ENCODE peak calls at places on chromosomes 11 and 22, in five cellular contexts. A, K, Y, W and G are unnamed samples.

GRCh38 chr11:67465190-67465522 is 3.9 kb downstream of the TMEM134 start:
- DNase-seq in Y (no peak), K (no peak), W (no peak), A (no peak), G (no peak)

GRCh38 chr11:35237345-35237744 is 98.4 kb downstream of the CD44 start:
- DNase-seq in A (no peak), W (no peak), K (no peak), Y (no peak), G (no peak)

GRCh38 chr11:75654314-75654713 is 14.5 kb downstream of the MAP6 start:
- DNase-seq in W (no peak), K (no peak), Y (no peak), A (no peak), G (no peak)

GRCh38 chr22:30968015-30968923 is at the start of gene MORC2:
- DNase-seq in K (peak; percentile 75), W (no peak), Y (no peak), A (peak; percentile 64), G (peak; percentile 73)

GRCh38 chr22:21766933-21767462 is 31.4 kb upstream of the YPEL1 start:
- DNase-seq in A (no peak), W (no peak), K (peak; percentile 29), Y (no peak), G (no peak)

GRCh38 chr11:2837096-2837601 is 48.4 kb downstream of the CDKN1C start:
- DNase-seq in A (peak; percentile 80), K (peak; percentile 68), Y (peak; percentile 58), W (peak; percentile 82), G (peak; percentile 75)

GRCh38 chr11:111561801-111562325 is 21.3 kb downstream of the LAYN start:
- DNase-seq in A (no peak), W (no peak), Y (peak; percentile 76), K (no peak), G (peak; percentile 73)

GRCh38 chr22:40414306-40414705 is 43.9 kb downstream of the SGSM3 start:
- DNase-seq in A (no peak), W (no peak), K (no peak), Y (no peak), G (no peak)

GRCh38 chr11:6271598-6271997 is 12.0 kb downstream of the CCKBR start:
- DNase-seq in W (no peak), Y (no peak), A (no peak), K (no peak), G (no peak)

GRCh38 chr11:84558085-84558905 is 1068.8 kb downstream of the DLG2 start:
- DNase-seq in K (peak; percentile 31), W (no peak), A (peak; percentile 78), Y (peak; percentile 52), G (no peak)

GRCh38 chr11:46120711-46121327 is 435 bp downstream of the PHF21A start:
- DNase-seq in W (peak; percentile 35), Y (no peak), K (peak; percentile 41), A (peak; percentile 75), G (peak; percentile 97)

GRCh38 chr11:8650401-8650990 is 32.0 kb downstream of the TRIM66 start:
- DNase-seq in Y (peak; percentile 12), A (no peak), K (no peak), W (no peak), G (no peak)

GRCh38 chr22:48644997-48645396 is 1182.7 kb downstream of the BRD1 start:
- DNase-seq in A (no peak), W (no peak), K (no peak), Y (no peak), G (no peak)

GRCh38 chr11:31844351-31844750 is 33.2 kb upstream of the PAX6 start:
- DNase-seq in A (no peak), K (no peak), W (no peak), Y (no peak), G (no peak)

GRCh38 chr22:21921184-21921721 is 31.4 kb downstream of the PPM1F start:
- DNase-seq in A (no peak), Y (no peak), W (no peak), K (no peak), G (no peak)

GRCh38 chr11:113551645-113552044 is 76.4 kb upstream of the DRD2 start:
- DNase-seq in W (no peak), Y (no peak), K (no peak), A (no peak), G (no peak)

GRCh38 chr11:113549611-113550061 is 74.4 kb upstream of the DRD2 start:
- DNase-seq in Y (no peak), K (no peak), W (no peak), A (no peak), G (no peak)

GRCh38 chr11:113549061-113549460 is 73.9 kb upstream of the DRD2 start:
- DNase-seq in W (no peak), A (no peak), K (no peak), Y (no peak), G (no peak)

GRCh38 chr11:113552271-113552670 is 77.1 kb upstream of the DRD2 start:
- DNase-seq in Y (no peak), K (no peak), A (peak; percentile 54), W (no peak), G (no peak)

DNA sequence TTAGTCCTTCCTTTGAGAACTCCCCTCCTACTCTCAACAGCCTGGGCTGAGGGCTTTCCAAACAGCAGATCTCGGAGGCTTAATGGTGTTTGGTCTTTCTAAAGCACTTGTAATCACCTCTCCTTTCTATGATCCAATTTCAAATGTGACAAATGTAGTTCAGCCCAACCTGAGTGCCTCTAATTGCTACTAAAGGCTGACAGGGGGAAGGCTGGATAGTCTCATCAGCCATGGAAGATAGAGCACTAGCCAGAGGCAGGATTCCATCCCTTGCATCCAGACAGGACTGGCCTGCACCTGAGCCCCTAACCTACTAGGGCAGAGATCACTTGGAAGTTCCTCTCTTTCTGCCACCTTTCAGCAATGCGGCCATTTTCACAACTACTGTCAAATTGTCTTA is 75.0 kb upstream of the DRD2 start:
- DNase-seq in Y (no peak), K (no peak), W (no peak), A (no peak), G (no peak)
- H3K27ac ChIP-seq in Y (no peak overlapping the region), K (no peak overlapping the region), W (no peak overlapping the region), A (no peak overlapping the region), G (no peak overlapping the region)

GRCh38 chr11:1530686-1531256 is 41.3 kb downstream of the DUSP8 start:
- DNase-seq in W (no peak), Y (no peak), A (no peak), K (no peak), G (no peak)
- H3K4me1 ChIP-seq in W (peaks cover 53% of the 10 kb centered on the region), Y (peaks cover 3% of the 10 kb centered on the region), A (no peaks in the 10 kb centered on the region), K (peaks cover 15% of the 10 kb centered on the region), G (no peaks in the 10 kb centered on the region)

GRCh38 chr11:30326114-30326783 is 3.3 kb downstream of the ARL14EP start:
- DNase-seq in A (no peak), K (no peak), W (no peak), Y (no peak), G (no peak)

GRCh38 chr11:30322826-30323710 is at the start of gene ARL14EP:
- DNase-seq in A (peak; percentile 96), K (peak; percentile 94), W (peak; percentile 91), Y (peak; percentile 98), G (peak; percentile 93)

GRCh38 chr11:30326911-30327310 is 4.0 kb downstream of the ARL14EP start:
- DNase-seq in A (no peak), W (no peak), Y (no peak), K (no peak), G (no peak)

GRCh38 chr11:30321321-30321720 is 1.6 kb upstream of the ARL14EP start:
- DNase-seq in A (no peak), W (no peak), K (no peak), Y (no peak), G (no peak)

GRCh38 chr11:30322162-30322561 is 742 bp upstream of the ARL14EP start:
- DNase-seq in K (no peak), A (peak; percentile 13), W (no peak), Y (no peak), G (no peak)
- H3K27ac ChIP-seq in K (no peak overlapping the region), A (no peak overlapping the region), W (no peak overlapping the region), Y (no peak overlapping the region), G (no peak overlapping the region)

GRCh38 chr11:68825603-68826002 is 16.1 kb downstream of the CPT1A start:
- DNase-seq in W (no peak), A (no peak), Y (no peak), K (peak; percentile 90), G (no peak)
- H3K4me1 ChIP-seq in W (peaks cover 21% of the 10 kb centered on the region), A (no peaks in the 10 kb centered on the region), Y (no peaks in the 10 kb centered on the region), K (peaks cover 41% of the 10 kb centered on the region), G (no peaks in the 10 kb centered on the region)

GRCh38 chr11:34065505-34066203 is 14.1 kb downstream of the CAPRIN1 start:
- DNase-seq in K (no peak), Y (peak; percentile 41), A (no peak), W (no peak), G (no peak)
- H3K27ac ChIP-seq in K (no peak overlapping the region), Y (no peak overlapping the region), A (no peak overlapping the region), W (no peak overlapping the region), G (no peak overlapping the region)

DNA sequence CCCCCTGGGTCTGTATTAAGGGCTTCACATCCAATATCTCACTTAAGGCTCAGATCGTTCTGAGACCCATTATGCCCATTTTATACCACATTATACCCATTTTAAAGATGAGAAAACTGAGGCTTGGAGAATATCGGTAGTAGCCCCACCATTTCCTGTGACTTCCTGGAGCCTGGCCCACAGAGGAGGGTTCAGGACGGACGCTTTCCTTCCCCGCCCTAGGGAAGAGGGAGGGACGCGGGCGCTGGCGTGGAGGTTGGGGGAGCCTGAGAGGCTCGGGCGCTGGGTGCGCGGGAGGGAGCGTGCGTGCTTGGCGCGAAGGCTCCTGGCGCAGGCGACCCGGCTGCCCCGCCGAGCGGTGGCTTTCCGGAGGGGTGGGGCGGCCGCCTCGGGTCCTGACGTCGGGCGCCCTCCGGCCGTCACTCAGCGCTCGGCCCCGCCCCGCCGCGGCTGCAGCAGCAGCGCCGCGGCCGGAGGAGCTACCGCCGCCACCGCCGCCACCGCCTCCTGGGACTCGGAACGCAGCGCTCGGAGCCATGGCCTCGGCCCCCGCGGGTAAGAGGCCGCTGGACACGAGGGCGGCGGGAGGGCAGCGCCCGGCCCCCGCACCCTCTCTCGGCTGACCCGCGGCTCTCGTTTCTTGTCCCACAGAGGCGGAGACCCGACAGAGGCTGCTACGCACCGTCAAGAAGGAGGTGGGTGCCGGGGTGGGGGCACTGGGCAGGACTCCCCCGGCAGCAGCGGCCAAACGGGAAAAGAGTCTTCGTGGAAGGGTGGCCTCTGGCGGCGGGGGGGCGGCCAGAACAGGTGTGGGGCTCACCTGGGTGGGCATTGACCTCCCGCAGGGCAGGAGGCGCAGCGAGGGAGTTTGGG is at the start of gene SGSM1:
- DNase-seq in A (peak; percentile 28), K (peak; percentile 86), Y (peak; percentile 48), W (peak; percentile 75), G (peak; percentile 60)
- H3K4me1 ChIP-seq in A (no peaks in the 10 kb centered on the region), K (no peaks in the 10 kb centered on the region), Y (no peaks in the 10 kb centered on the region), W (peaks cover 52% of the 10 kb centered on the region), G (peaks cover 11% of the 10 kb centered on the region)

DNA sequence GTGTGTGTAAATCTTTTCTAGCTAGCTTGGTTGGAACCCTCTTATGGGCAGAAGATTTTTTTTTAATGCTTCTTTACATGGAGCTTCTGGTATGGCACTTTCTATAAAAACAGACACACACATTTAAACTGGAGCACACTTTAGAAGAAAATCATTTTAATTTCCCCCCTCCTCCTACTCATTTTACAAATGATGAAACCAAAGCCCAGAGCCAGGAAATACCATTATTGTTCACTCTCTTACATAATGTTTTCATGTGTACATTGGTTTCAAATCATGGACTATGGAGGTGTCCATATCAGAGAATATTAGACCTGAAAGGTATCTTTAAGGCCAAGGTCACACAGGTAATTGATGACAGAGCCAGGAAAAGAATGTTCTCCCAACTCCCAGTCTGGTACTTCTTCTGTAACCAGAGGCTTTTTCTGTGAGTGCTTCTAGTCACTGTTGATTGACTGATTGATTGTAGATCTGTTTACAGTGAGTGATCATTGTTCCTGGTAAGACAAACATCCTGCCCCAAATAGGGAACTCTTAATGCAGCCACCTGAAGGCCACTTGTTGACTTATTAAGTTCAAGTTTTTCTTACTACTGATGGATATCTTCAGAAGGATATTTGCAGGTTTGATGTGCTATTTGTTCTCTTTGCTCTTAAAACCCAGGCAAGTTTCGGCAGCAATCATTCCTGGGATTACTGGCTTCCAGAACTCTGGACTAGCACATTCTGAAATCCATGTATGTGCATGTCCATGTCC is 26.8 kb upstream of the ME3 start:
- DNase-seq in K (no peak), A (no peak), Y (peak; percentile 45), W (no peak), G (no peak)
- H3K27ac ChIP-seq in K (no peak overlapping the region), A (no peak overlapping the region), Y (no peak overlapping the region), W (no peak overlapping the region), G (no peak overlapping the region)